ENCODE peak calls at places on chromosomes 4 and X, in eight cellular contexts. I is OCI-M1; K is effector CD8-positive, alpha-beta T cell; W is stimulated activated CD8-positive, alpha-beta memory T cell treated with anti-CD3 and anti-CD28 coated beads, Interleukin-2, amount 100 ng/mL, for 1 hour; U is AG08395; F is memory B cell; L is PC-3; G is NCI-H1092. P is an unnamed sample.

GRCh38 chr4:118849867-118850812 is 14.2 kb upstream of the SEC24D start:
- DNase-seq in I (peak), K (no peak), W (peak), U (peak), F (no peak), L (peak), G (no peak), P (no peak)

GRCh38 chr4:45199736-45200135 is 473.4 kb upstream of the GNPDA2 start:
- DNase-seq in I (no peak), K (no peak), W (no peak), U (no peak), F (no peak), L (no peak), G (no peak), P (no peak)

GRCh38 chrX:152991123-152991522 is 2.8 kb downstream of the PNMA5 start:
- DNase-seq in I (peak), K (no peak), W (no peak), U (no peak), F (no peak), L (no peak), G (no peak), P (no peak)

GRCh38 chr4:94530073-94530472 is 78.3 kb downstream of the PDLIM5 start:
- DNase-seq in I (no peak), K (no peak), W (no peak), U (no peak), F (no peak), L (no peak), G (no peak), P (no peak)

GRCh38 chrX:29470029-29470428 is 745.3 kb upstream of the MAGEB2 start:
- DNase-seq in I (peak), K (no peak), W (no peak), U (no peak), F (no peak), L (no peak), G (no peak), P (no peak)

GRCh38 chrX:14941301-14941700 is 68.1 kb downstream of the MOSPD2 start:
- DNase-seq in I (no peak), K (no peak), W (no peak), U (no peak), F (no peak), L (no peak), G (no peak), P (no peak)

GRCh38 chrX:49810233-49810632 is 18.9 kb upstream of the PAGE4 start:
- DNase-seq in I (no peak), K (no peak), W (no peak), U (no peak), F (no peak), L (no peak), G (no peak), P (no peak)

GRCh38 chrX:48802089-48802812 is 384 bp downstream of the HDAC6 start:
- DNase-seq in I (peak), K (peak), W (peak), U (peak), F (no peak), L (peak), G (peak), P (peak)

GRCh38 chr4:30720021-30720655 is at the start of gene PCDH7:
- DNase-seq in I (peak), K (no peak), W (no peak), U (no peak), F (no peak), L (peak), G (no peak), P (peak)

GRCh38 chr4:180449395-180449956 is 1793.7 kb upstream of the TENM3 start:
- DNase-seq in I (peak), K (no peak), W (no peak), U (no peak), F (no peak), L (peak), G (peak), P (peak)

GRCh38 chr4:155953151-155954117 is at the start of gene CTSO:
- DNase-seq in I (peak), K (peak), W (peak), U (peak), F (peak), L (peak), G (peak), P (peak)

GRCh38 chr4:69196209-69196965 is 18.2 kb downstream of the UGT2B11 start:
- DNase-seq in I (no peak), K (no peak), W (no peak), U (no peak), F (no peak), L (peak), G (no peak), P (no peak)

GRCh38 chrX:75648803-75649588 is 126.2 kb upstream of the ZDHHC15 start:
- DNase-seq in I (no peak), K (no peak), W (no peak), U (no peak), F (no peak), L (no peak), G (no peak), P (no peak)